ENCODE peak calls at places on chromosome 4, in nine cellular contexts. One of them, this sample, is unnamed.
A peak's percentile ranks its signal among the peaks of the same experiment; 100 is the strongest.

GRCh38 chr4:56821394-56822263 is at the start of gene SPINK2:
- DNase-seq in renal cortical epithelial cell: no peak
- DNase-seq in GDM1: peak; percentile 70
- DNase-seq in substantia nigra: no peak
- DNase-seq in NB4: peak; percentile 44
- DNase-seq in tibial nerve: no peak
- DNase-seq in NCI-H1092: no peak
- DNase-seq in hypothalamus: no peak
- DNase-seq in Right ventricle myocardium inferior: no peak
- DNase-seq in this sample: peak; percentile 19

GRCh38 chr4:77852892-77853495 is 9.6 kb upstream of the MRPL1 start:
- DNase-seq in renal cortical epithelial cell: no peak
- DNase-seq in GDM1: peak; percentile 81
- DNase-seq in Right ventricle myocardium inferior: no peak
- DNase-seq in NCI-H1092: no peak
- DNase-seq in hypothalamus: no peak
- DNase-seq in NB4: peak; percentile 82
- DNase-seq in tibial nerve: no peak
- DNase-seq in substantia nigra: no peak
- DNase-seq in this sample: no peak

GRCh38 chr4:7045961-7046921 is 3.1 kb downstream of the TADA2B start:
- DNase-seq in hypothalamus: no peak
- DNase-seq in renal cortical epithelial cell: peak; percentile 82
- DNase-seq in NCI-H1092: no peak
- DNase-seq in GDM1: no peak
- DNase-seq in Right ventricle myocardium inferior: no peak
- DNase-seq in substantia nigra: no peak
- DNase-seq in NB4: peak; percentile 63
- DNase-seq in tibial nerve: no peak
- DNase-seq in this sample: no peak

GRCh38 chr4:93317571-93317970 is 511.0 kb upstream of the ATOH1 start:
- DNase-seq in hypothalamus: no peak
- DNase-seq in NB4: no peak
- DNase-seq in tibial nerve: no peak
- DNase-seq in Right ventricle myocardium inferior: no peak
- DNase-seq in NCI-H1092: no peak
- DNase-seq in GDM1: no peak
- DNase-seq in substantia nigra: no peak
- DNase-seq in renal cortical epithelial cell: no peak
- DNase-seq in this sample: no peak

GRCh38 chr4:168453146-168453545 is 27.1 kb downstream of the DDX60L start:
- DNase-seq in renal cortical epithelial cell: no peak
- DNase-seq in tibial nerve: no peak
- DNase-seq in hypothalamus: no peak
- DNase-seq in Right ventricle myocardium inferior: no peak
- DNase-seq in NCI-H1092: peak; percentile 3
- DNase-seq in NB4: no peak
- DNase-seq in substantia nigra: no peak
- DNase-seq in GDM1: no peak
- DNase-seq in this sample: no peak

GRCh38 chr4:83208776-83209365 is 75.7 kb downstream of the COQ2 start:
- DNase-seq in GDM1: no peak
- DNase-seq in hypothalamus: no peak
- DNase-seq in Right ventricle myocardium inferior: no peak
- DNase-seq in renal cortical epithelial cell: no peak
- DNase-seq in NB4: no peak
- DNase-seq in tibial nerve: no peak
- DNase-seq in substantia nigra: no peak
- DNase-seq in NCI-H1092: no peak
- DNase-seq in this sample: no peak

GRCh38 chr4:143302526-143302925 is 34.1 kb upstream of the GAB1 start:
- DNase-seq in substantia nigra: no peak
- DNase-seq in GDM1: no peak
- DNase-seq in NB4: no peak
- DNase-seq in tibial nerve: no peak
- DNase-seq in renal cortical epithelial cell: no peak
- DNase-seq in hypothalamus: no peak
- DNase-seq in Right ventricle myocardium inferior: peak; percentile 64
- DNase-seq in NCI-H1092: no peak
- DNase-seq in this sample: no peak

GRCh38 chr4:165302658-165303057 is 24.8 kb upstream of the MSMO1 start:
- DNase-seq in renal cortical epithelial cell: no peak
- DNase-seq in NB4: no peak
- DNase-seq in GDM1: no peak
- DNase-seq in Right ventricle myocardium inferior: no peak
- DNase-seq in tibial nerve: no peak
- DNase-seq in hypothalamus: no peak
- DNase-seq in substantia nigra: no peak
- DNase-seq in NCI-H1092: no peak
- DNase-seq in this sample: no peak

GRCh38 chr4:136007991-136008390 is 1524.3 kb downstream of the PCDH18 start:
- DNase-seq in hypothalamus: no peak
- DNase-seq in NB4: no peak
- DNase-seq in tibial nerve: no peak
- DNase-seq in renal cortical epithelial cell: no peak
- DNase-seq in substantia nigra: no peak
- DNase-seq in GDM1: no peak
- DNase-seq in NCI-H1092: no peak
- DNase-seq in Right ventricle myocardium inferior: peak; percentile 51
- DNase-seq in this sample: no peak

GRCh38 chr4:86011117-86011516 is 348.7 kb downstream of the MAPK10 start:
- DNase-seq in tibial nerve: peak; percentile 48
- DNase-seq in renal cortical epithelial cell: peak; percentile 70
- DNase-seq in NB4: no peak
- DNase-seq in hypothalamus: no peak
- DNase-seq in Right ventricle myocardium inferior: no peak
- DNase-seq in substantia nigra: no peak
- DNase-seq in GDM1: no peak
- DNase-seq in NCI-H1092: no peak
- DNase-seq in this sample: no peak

GRCh38 chr4:160510925-160511324 is 1408.0 kb downstream of the RAPGEF2 start:
- DNase-seq in NB4: peak; percentile 7
- DNase-seq in GDM1: no peak
- DNase-seq in renal cortical epithelial cell: peak; percentile 41
- DNase-seq in substantia nigra: no peak
- DNase-seq in Right ventricle myocardium inferior: no peak
- DNase-seq in tibial nerve: no peak
- DNase-seq in hypothalamus: no peak
- DNase-seq in NCI-H1092: no peak
- DNase-seq in this sample: no peak

GRCh38 chr4:143768007-143768591 is 67.6 kb upstream of the FREM3 start:
- DNase-seq in substantia nigra: no peak
- DNase-seq in NCI-H1092: no peak
- DNase-seq in Right ventricle myocardium inferior: no peak
- DNase-seq in NB4: no peak
- DNase-seq in tibial nerve: no peak
- DNase-seq in GDM1: no peak
- DNase-seq in hypothalamus: no peak
- DNase-seq in renal cortical epithelial cell: no peak
- DNase-seq in this sample: no peak

GRCh38 chr4:173685324-173685723 is 155.3 kb upstream of the HAND2 start:
- DNase-seq in GDM1: no peak
- DNase-seq in hypothalamus: no peak
- DNase-seq in NCI-H1092: no peak
- DNase-seq in NB4: no peak
- DNase-seq in Right ventricle myocardium inferior: no peak
- DNase-seq in tibial nerve: no peak
- DNase-seq in substantia nigra: no peak
- DNase-seq in renal cortical epithelial cell: no peak
- DNase-seq in this sample: no peak

GRCh38 chr4:129545599-129546278 is 449.8 kb downstream of the C4orf33 start:
- DNase-seq in NCI-H1092: peak; percentile 3
- DNase-seq in tibial nerve: peak; percentile 36
- DNase-seq in hypothalamus: no peak
- DNase-seq in renal cortical epithelial cell: peak; percentile 30
- DNase-seq in NB4: peak; percentile 63
- DNase-seq in Right ventricle myocardium inferior: peak; percentile 85
- DNase-seq in GDM1: no peak
- DNase-seq in substantia nigra: no peak
- DNase-seq in this sample: no peak